ENCODE peak calls at places on chromosomes 4 and X, in six cellular contexts. One of them, this sample, is unnamed.

GRCh38 chr4:3470244-3471097 is 7.4 kb downstream of the DOK7 start:
- DNase-seq in A549: no peak
- DNase-seq in glomerular endothelial cell: no peak
- DNase-seq in activated CD4-positive, alpha-beta T cell treated with anti-CD3 and anti-CD28 coated beads, Interleukin-2, amount 10 ng/mL, durations not matched to agents 7 days and 5 days: no peak
- DNase-seq in AG04449: no peak
- DNase-seq in cardiac septum: no peak
- DNase-seq in this sample: no peak

GRCh38 chr4:169207436-169208089 is 63.2 kb downstream of the SH3RF1 start:
- DNase-seq in activated CD4-positive, alpha-beta T cell treated with anti-CD3 and anti-CD28 coated beads, Interleukin-2, amount 10 ng/mL, durations not matched to agents 7 days and 5 days: no peak
- DNase-seq in cardiac septum: no peak
- DNase-seq in glomerular endothelial cell: no peak
- DNase-seq in AG04449: no peak
- DNase-seq in A549: no peak
- DNase-seq in this sample: no peak

GRCh38 chr4:7206385-7206784 is 14.0 kb downstream of the SORCS2 start:
- DNase-seq in glomerular endothelial cell: no peak
- DNase-seq in activated CD4-positive, alpha-beta T cell treated with anti-CD3 and anti-CD28 coated beads, Interleukin-2, amount 10 ng/mL, durations not matched to agents 7 days and 5 days: no peak
- DNase-seq in AG04449: peak; percentile 19
- DNase-seq in A549: no peak
- DNase-seq in cardiac septum: no peak
- DNase-seq in this sample: no peak

GRCh38 chrX:133384454-133384853 is 30.8 kb downstream of the GPC4 start:
- DNase-seq in A549: no peak
- DNase-seq in glomerular endothelial cell: no peak
- DNase-seq in AG04449: no peak
- DNase-seq in activated CD4-positive, alpha-beta T cell treated with anti-CD3 and anti-CD28 coated beads, Interleukin-2, amount 10 ng/mL, durations not matched to agents 7 days and 5 days: no peak
- DNase-seq in cardiac septum: no peak
- DNase-seq in this sample: no peak

GRCh38 chrX:39750798-39751197 is 347.0 kb downstream of the BCOR start:
- DNase-seq in glomerular endothelial cell: no peak
- DNase-seq in activated CD4-positive, alpha-beta T cell treated with anti-CD3 and anti-CD28 coated beads, Interleukin-2, amount 10 ng/mL, durations not matched to agents 7 days and 5 days: no peak
- DNase-seq in A549: no peak
- DNase-seq in AG04449: no peak
- DNase-seq in cardiac septum: no peak
- DNase-seq in this sample: no peak

GRCh38 chr4:123198706-123199105 is 197.9 kb upstream of the SPRY1 start:
- DNase-seq in cardiac septum: no peak
- DNase-seq in AG04449: peak; percentile 56
- DNase-seq in A549: no peak
- DNase-seq in glomerular endothelial cell: no peak
- DNase-seq in activated CD4-positive, alpha-beta T cell treated with anti-CD3 and anti-CD28 coated beads, Interleukin-2, amount 10 ng/mL, durations not matched to agents 7 days and 5 days: no peak
- DNase-seq in this sample: no peak

GRCh38 chr4:96585304-96585703 is 745.4 kb downstream of the PDHA2 start:
- DNase-seq in cardiac septum: no peak
- DNase-seq in glomerular endothelial cell: no peak
- DNase-seq in activated CD4-positive, alpha-beta T cell treated with anti-CD3 and anti-CD28 coated beads, Interleukin-2, amount 10 ng/mL, durations not matched to agents 7 days and 5 days: no peak
- DNase-seq in A549: no peak
- DNase-seq in AG04449: no peak
- DNase-seq in this sample: no peak

GRCh38 chr4:16206848-16207247 is 19.4 kb downstream of the TAPT1 start:
- DNase-seq in glomerular endothelial cell: no peak
- DNase-seq in AG04449: no peak
- DNase-seq in activated CD4-positive, alpha-beta T cell treated with anti-CD3 and anti-CD28 coated beads, Interleukin-2, amount 10 ng/mL, durations not matched to agents 7 days and 5 days: no peak
- DNase-seq in A549: no peak
- DNase-seq in cardiac septum: no peak
- DNase-seq in this sample: no peak

GRCh38 chr4:40916880-40917279 is 167.1 kb downstream of the NSUN7 start:
- DNase-seq in AG04449: no peak
- DNase-seq in A549: peak; percentile 36
- DNase-seq in glomerular endothelial cell: no peak
- DNase-seq in cardiac septum: no peak
- DNase-seq in activated CD4-positive, alpha-beta T cell treated with anti-CD3 and anti-CD28 coated beads, Interleukin-2, amount 10 ng/mL, durations not matched to agents 7 days and 5 days: peak; percentile 48
- DNase-seq in this sample: no peak

GRCh38 chr4:8904041-8904501 is 32.4 kb upstream of the HMX1 start:
- DNase-seq in AG04449: no peak
- DNase-seq in activated CD4-positive, alpha-beta T cell treated with anti-CD3 and anti-CD28 coated beads, Interleukin-2, amount 10 ng/mL, durations not matched to agents 7 days and 5 days: no peak
- DNase-seq in glomerular endothelial cell: no peak
- DNase-seq in cardiac septum: peak; percentile 61
- DNase-seq in A549: no peak
- DNase-seq in this sample: no peak

GRCh38 chrX:37796805-37797204 is 16.9 kb downstream of the CYBB start:
- DNase-seq in AG04449: no peak
- DNase-seq in glomerular endothelial cell: no peak
- DNase-seq in activated CD4-positive, alpha-beta T cell treated with anti-CD3 and anti-CD28 coated beads, Interleukin-2, amount 10 ng/mL, durations not matched to agents 7 days and 5 days: no peak
- DNase-seq in cardiac septum: peak; percentile 77
- DNase-seq in A549: no peak
- DNase-seq in this sample: no peak

GRCh38 chrX:153650959-153651358 is 4.0 kb downstream of the DUSP9 start:
- DNase-seq in AG04449: no peak
- DNase-seq in glomerular endothelial cell: no peak
- DNase-seq in activated CD4-positive, alpha-beta T cell treated with anti-CD3 and anti-CD28 coated beads, Interleukin-2, amount 10 ng/mL, durations not matched to agents 7 days and 5 days: no peak
- DNase-seq in cardiac septum: no peak
- DNase-seq in A549: no peak
- DNase-seq in this sample: no peak

GRCh38 chr4:107548211-107548905 is 171.7 kb downstream of the PAPSS1 start:
- DNase-seq in AG04449: no peak
- DNase-seq in A549: no peak
- DNase-seq in cardiac septum: no peak
- DNase-seq in activated CD4-positive, alpha-beta T cell treated with anti-CD3 and anti-CD28 coated beads, Interleukin-2, amount 10 ng/mL, durations not matched to agents 7 days and 5 days: no peak
- DNase-seq in glomerular endothelial cell: peak; percentile 80
- DNase-seq in this sample: no peak

GRCh38 chrX:129629837-129630236 is 24.9 kb downstream of the APLN start:
- DNase-seq in cardiac septum: no peak
- DNase-seq in A549: no peak
- DNase-seq in activated CD4-positive, alpha-beta T cell treated with anti-CD3 and anti-CD28 coated beads, Interleukin-2, amount 10 ng/mL, durations not matched to agents 7 days and 5 days: no peak
- DNase-seq in AG04449: no peak
- DNase-seq in glomerular endothelial cell: no peak
- DNase-seq in this sample: no peak

GRCh38 chr4:83109480-83110221 is 4.9 kb downstream of the PLAC8 start:
- DNase-seq in A549: peak; percentile 9
- DNase-seq in cardiac septum: peak; percentile 78
- DNase-seq in activated CD4-positive, alpha-beta T cell treated with anti-CD3 and anti-CD28 coated beads, Interleukin-2, amount 10 ng/mL, durations not matched to agents 7 days and 5 days: peak; percentile 39
- DNase-seq in AG04449: no peak
- DNase-seq in glomerular endothelial cell: no peak
- DNase-seq in this sample: no peak

GRCh38 chr4:26447378-26447777 is 42.9 kb downstream of the CCKAR start:
- DNase-seq in glomerular endothelial cell: no peak
- DNase-seq in A549: no peak
- DNase-seq in cardiac septum: no peak
- DNase-seq in AG04449: no peak
- DNase-seq in activated CD4-positive, alpha-beta T cell treated with anti-CD3 and anti-CD28 coated beads, Interleukin-2, amount 10 ng/mL, durations not matched to agents 7 days and 5 days: no peak
- DNase-seq in this sample: no peak

GRCh38 chr4:8794491-8794890 is 77.1 kb downstream of the HMX1 start:
- DNase-seq in AG04449: no peak
- DNase-seq in A549: no peak
- DNase-seq in cardiac septum: no peak
- DNase-seq in glomerular endothelial cell: no peak
- DNase-seq in activated CD4-positive, alpha-beta T cell treated with anti-CD3 and anti-CD28 coated beads, Interleukin-2, amount 10 ng/mL, durations not matched to agents 7 days and 5 days: no peak
- DNase-seq in this sample: no peak

GRCh38 chrX:153226344-153227190 is 47.5 kb downstream of the MAGEA1 start:
- DNase-seq in activated CD4-positive, alpha-beta T cell treated with anti-CD3 and anti-CD28 coated beads, Interleukin-2, amount 10 ng/mL, durations not matched to agents 7 days and 5 days: no peak
- DNase-seq in AG04449: no peak
- DNase-seq in glomerular endothelial cell: no peak
- DNase-seq in cardiac septum: no peak
- DNase-seq in A549: no peak
- DNase-seq in this sample: no peak

GRCh38 chr4:146382194-146382593 is 139.5 kb downstream of the SLC10A7 start:
- DNase-seq in activated CD4-positive, alpha-beta T cell treated with anti-CD3 and anti-CD28 coated beads, Interleukin-2, amount 10 ng/mL, durations not matched to agents 7 days and 5 days: no peak
- DNase-seq in cardiac septum: no peak
- DNase-seq in glomerular endothelial cell: no peak
- DNase-seq in AG04449: no peak
- DNase-seq in A549: no peak
- DNase-seq in this sample: no peak

GRCh38 chr4:25813705-25814104 is 49.1 kb downstream of the SEL1L3 start:
- DNase-seq in AG04449: peak; percentile 57
- DNase-seq in A549: peak; percentile 18
- DNase-seq in activated CD4-positive, alpha-beta T cell treated with anti-CD3 and anti-CD28 coated beads, Interleukin-2, amount 10 ng/mL, durations not matched to agents 7 days and 5 days: no peak
- DNase-seq in cardiac septum: no peak
- DNase-seq in glomerular endothelial cell: no peak
- DNase-seq in this sample: no peak

GRCh38 chrX:40108084-40108958 is 10.6 kb upstream of the BCOR start:
- DNase-seq in A549: peak; percentile 57
- DNase-seq in cardiac septum: no peak
- DNase-seq in glomerular endothelial cell: no peak
- DNase-seq in AG04449: no peak
- DNase-seq in activated CD4-positive, alpha-beta T cell treated with anti-CD3 and anti-CD28 coated beads, Interleukin-2, amount 10 ng/mL, durations not matched to agents 7 days and 5 days: no peak
- DNase-seq in this sample: no peak

GRCh38 chrX:74520291-74520690 is 94.1 kb downstream of the RLIM start:
- DNase-seq in glomerular endothelial cell: no peak
- DNase-seq in AG04449: no peak
- DNase-seq in activated CD4-positive, alpha-beta T cell treated with anti-CD3 and anti-CD28 coated beads, Interleukin-2, amount 10 ng/mL, durations not matched to agents 7 days and 5 days: no peak
- DNase-seq in A549: no peak
- DNase-seq in cardiac septum: no peak
- DNase-seq in this sample: no peak

GRCh38 chrX:50988649-50989048 is 78.1 kb downstream of the BMP15 start:
- DNase-seq in A549: peak; percentile 3
- DNase-seq in AG04449: no peak
- DNase-seq in cardiac septum: no peak
- DNase-seq in activated CD4-positive, alpha-beta T cell treated with anti-CD3 and anti-CD28 coated beads, Interleukin-2, amount 10 ng/mL, durations not matched to agents 7 days and 5 days: peak; percentile 24
- DNase-seq in glomerular endothelial cell: peak; percentile 12
- DNase-seq in this sample: no peak

GRCh38 chr4:100593933-100594332 is 76.1 kb upstream of the EMCN start:
- DNase-seq in glomerular endothelial cell: no peak
- DNase-seq in A549: no peak
- DNase-seq in AG04449: no peak
- DNase-seq in cardiac septum: no peak
- DNase-seq in activated CD4-positive, alpha-beta T cell treated with anti-CD3 and anti-CD28 coated beads, Interleukin-2, amount 10 ng/mL, durations not matched to agents 7 days and 5 days: no peak
- DNase-seq in this sample: no peak

GRCh38 chr4:68494688-68495087 is 47.4 kb downstream of the TMPRSS11E start:
- DNase-seq in cardiac septum: no peak
- DNase-seq in AG04449: no peak
- DNase-seq in glomerular endothelial cell: no peak
- DNase-seq in A549: no peak
- DNase-seq in activated CD4-positive, alpha-beta T cell treated with anti-CD3 and anti-CD28 coated beads, Interleukin-2, amount 10 ng/mL, durations not matched to agents 7 days and 5 days: no peak
- DNase-seq in this sample: no peak

GRCh38 chrX:120223374-120223773 is 27.2 kb upstream of the ZBTB33 start:
- DNase-seq in glomerular endothelial cell: no peak
- DNase-seq in A549: no peak
- DNase-seq in cardiac septum: no peak
- DNase-seq in AG04449: no peak
- DNase-seq in activated CD4-positive, alpha-beta T cell treated with anti-CD3 and anti-CD28 coated beads, Interleukin-2, amount 10 ng/mL, durations not matched to agents 7 days and 5 days: no peak
- DNase-seq in this sample: no peak

GRCh38 chrX:33434256-33435092 is 223.1 kb upstream of the DMD start:
- DNase-seq in A549: no peak
- DNase-seq in AG04449: no peak
- DNase-seq in glomerular endothelial cell: peak; percentile 33
- DNase-seq in cardiac septum: no peak
- DNase-seq in activated CD4-positive, alpha-beta T cell treated with anti-CD3 and anti-CD28 coated beads, Interleukin-2, amount 10 ng/mL, durations not matched to agents 7 days and 5 days: peak; percentile 22
- DNase-seq in this sample: no peak

This sample was measured in coronary artery.